ENCODE peak calls at places on chromosomes 11 and 22, in ten cellular contexts. T is hippocampal formation; Y is T-cell; J is naive thymus-derived CD8-positive, alpha-beta T cell; K is endodermal cell; S is NCI-H1417 treated with DMSO at 0.1 percent for 48 hours; C is lower lobe of right lung; V is stimulated activated CD4-positive, alpha-beta T cell treated with anti-CD3 and anti-CD28 coated beads, Interleukin-2, amount 100 ng/mL, for 48 hours; R is activated CD8-positive, alpha-beta memory T cell treated with anti-CD3 and anti-CD28 coated beads, Interleukin-2, amount 10 ng/mL, durations not matched to agents 7 days and 5 days; L is transverse colon. G is an unnamed sample.

GRCh38 chr22:36334081-36334831 is 53.5 kb downstream of the MYH9 start:
- DNase-seq in T (no peak), Y (no peak), J (no peak), K (peak), S (no peak), C (peak), V (no peak), R (peak), L (peak), G (no peak)

GRCh38 chr11:94851864-94852581 is 83.9 kb downstream of the AMOTL1 start:
- DNase-seq in T (no peak), Y (no peak), J (no peak), K (no peak), S (no peak), C (no peak), V (no peak), R (no peak), L (no peak), G (no peak)

GRCh38 chr11:119694334-119694733 is 34.7 kb downstream of the NECTIN1 start:
- DNase-seq in T (no peak), Y (no peak), J (no peak), K (no peak), S (no peak), C (no peak), V (no peak), R (no peak), L (peak), G (no peak)

GRCh38 chr11:58164389-58164788 is 24.5 kb upstream of the OR9Q2 start:
- DNase-seq in T (no peak), Y (no peak), J (no peak), K (no peak), S (no peak), C (no peak), V (no peak), R (no peak), L (no peak), G (no peak)

GRCh38 chr11:2932850-2933251 is 3.6 kb upstream of the PHLDA2 start:
- DNase-seq in T (no peak), Y (no peak), J (no peak), K (no peak), S (no peak), C (peak), V (no peak), R (peak), L (no peak), G (no peak)

GRCh38 chr11:105906517-105906916 is 115.5 kb downstream of the MSANTD4 start:
- DNase-seq in T (no peak), Y (no peak), J (no peak), K (no peak), S (no peak), C (peak), V (no peak), R (no peak), L (no peak), G (no peak)

GRCh38 chr22:24566899-24567511 is 11.2 kb downstream of the SNRPD3 start:
- DNase-seq in T (no peak), Y (no peak), J (no peak), K (no peak), S (no peak), C (no peak), V (no peak), R (no peak), L (no peak), G (no peak)

GRCh38 chr11:114178656-114179055 is 117.5 kb upstream of the NNMT start:
- DNase-seq in T (no peak), Y (no peak), J (no peak), K (no peak), S (no peak), C (no peak), V (no peak), R (no peak), L (no peak), G (no peak)

GRCh38 chr22:39214006-39214382 is 30.8 kb downstream of the PDGFB start:
- DNase-seq in T (no peak), Y (no peak), J (no peak), K (no peak), S (no peak), C (peak), V (no peak), R (no peak), L (no peak), G (no peak)

GRCh38 chr22:49323751-49324415 is 503.8 kb downstream of the BRD1 start:
- DNase-seq in T (no peak), Y (no peak), J (no peak), K (peak), S (no peak), C (peak), V (no peak), R (peak), L (no peak), G (no peak)

GRCh38 chr11:119585038-119585666 is 143.8 kb downstream of the NECTIN1 start:
- DNase-seq in T (no peak), Y (no peak), J (no peak), K (peak), S (no peak), C (no peak), V (no peak), R (no peak), L (peak), G (peak)

GRCh38 chr11:115530752-115531151 is 26.5 kb upstream of the CADM1 start:
- DNase-seq in T (no peak), Y (no peak), J (no peak), K (peak), S (no peak), C (no peak), V (no peak), R (no peak), L (no peak), G (no peak)

GRCh38 chr11:30586251-30587144 is at the start of gene MPPED2:
- DNase-seq in T (no peak), Y (no peak), J (no peak), K (peak), S (no peak), C (peak), V (no peak), R (no peak), L (peak), G (no peak)

GRCh38 chr11:112786886-112787530 is 174.2 kb upstream of the NCAM1 start:
- DNase-seq in T (no peak), Y (no peak), J (no peak), K (no peak), S (no peak), C (no peak), V (no peak), R (no peak), L (no peak), G (no peak)

GRCh38 chr22:24205438-24206189 is 24.3 kb downstream of the SUSD2 start:
- DNase-seq in T (no peak), Y (no peak), J (no peak), K (no peak), S (no peak), C (no peak), V (no peak), R (no peak), L (no peak), G (no peak)

GRCh38 chr22:49291781-49292180 is 535.9 kb downstream of the BRD1 start:
- DNase-seq in T (no peak), Y (no peak), J (no peak), K (no peak), S (no peak), C (no peak), V (no peak), R (no peak), L (no peak), G (no peak)

GRCh38 chr11:107592813-107593212 is 1.9 kb downstream of the ELMOD1 start:
- DNase-seq in T (no peak), Y (no peak), J (no peak), K (no peak), S (no peak), C (no peak), V (no peak), R (no peak), L (no peak), G (no peak)

GRCh38 chr22:30027791-30028190 is 52.5 kb upstream of the HORMAD2 start:
- DNase-seq in T (no peak), Y (no peak), J (no peak), K (no peak), S (no peak), C (no peak), V (no peak), R (no peak), L (no peak), G (no peak)

GRCh38 chr11:121553806-121554205 is 101.0 kb upstream of the SORL1-AS1 start:
- DNase-seq in T (no peak), Y (no peak), J (no peak), K (peak), S (no peak), C (no peak), V (no peak), R (no peak), L (peak), G (no peak)

GRCh38 chr11:706957-707816 is 1.2 kb downstream of the EPS8L2 start:
- DNase-seq in T (no peak), Y (no peak), J (no peak), K (peak), S (no peak), C (peak), V (no peak), R (no peak), L (peak), G (no peak)

GRCh38 chr22:22691716-22692701 is 47.6 kb downstream of the GGTLC2 start:
- DNase-seq in T (no peak), Y (no peak), J (no peak), K (no peak), S (no peak), C (no peak), V (no peak), R (no peak), L (no peak), G (no peak)

GRCh38 chr22:22754268-22754657 is 109.8 kb downstream of the GGTLC2 start:
- DNase-seq in T (no peak), Y (no peak), J (no peak), K (no peak), S (no peak), C (no peak), V (no peak), R (peak), L (no peak), G (no peak)

GRCh38 chr22:19576460-19577421 is 52.5 kb upstream of the CLDN5 start:
- DNase-seq in T (no peak), Y (peak), J (no peak), K (peak), S (no peak), C (no peak), V (peak), R (peak), L (no peak), G (no peak)

GRCh38 chr22:37681001-37681424 is 5.1 kb upstream of the NOL12 start:
- DNase-seq in T (no peak), Y (no peak), J (no peak), K (no peak), S (no peak), C (no peak), V (no peak), R (no peak), L (no peak), G (no peak)

GRCh38 chr11:110079726-110080125 is 13.5 kb upstream of the ZC3H12C start:
- DNase-seq in T (no peak), Y (no peak), J (no peak), K (no peak), S (no peak), C (no peak), V (no peak), R (no peak), L (no peak), G (no peak)

GRCh38 chr11:124716596-124716995 is 23.1 kb upstream of the NRGN start:
- DNase-seq in T (no peak), Y (no peak), J (no peak), K (no peak), S (no peak), C (no peak), V (no peak), R (no peak), L (no peak), G (no peak)

GRCh38 chr11:65571940-65572339 is 398 bp upstream of the FAM89B start:
- DNase-seq in T (no peak), Y (no peak), J (no peak), K (peak), S (no peak), C (no peak), V (no peak), R (no peak), L (peak), G (no peak)

GRCh38 chr11:116692318-116693106 is 80.3 kb downstream of the BUD13 start:
- DNase-seq in T (no peak), Y (no peak), J (no peak), K (peak), S (no peak), C (no peak), V (no peak), R (peak), L (no peak), G (no peak)

G was measured in D721Med.